ENCODE peak calls at places on chromosome 14, in eight cellular contexts. R, V, H, G, L, Q, Z and M are unnamed samples.

GRCh38 chr14:24237463-24237955 is 4.8 kb downstream of the GMPR2 start:
- DNase-seq in R (no peak), V (no peak), H (no peak), G (no peak), L (no peak), Q (no peak), Z (no peak), M (no peak)

GRCh38 chr14:71620401-71620800 is 311.8 kb upstream of the RGS6 start:
- DNase-seq in R (no peak), V (no peak), H (no peak), G (no peak), L (no peak), Q (no peak), Z (no peak), M (no peak)

GRCh38 chr14:26554069-26554772 is 43.6 kb downstream of the NOVA1 start:
- DNase-seq in R (no peak), V (no peak), H (no peak), G (no peak), L (no peak), Q (no peak), Z (no peak), M (no peak)

GRCh38 chr14:39023939-39024871 is 78.8 kb downstream of the SEC23A start:
- DNase-seq in R (no peak), V (no peak), H (no peak), G (no peak), L (no peak), Q (no peak), Z (peak; percentile 17), M (peak; percentile 100)

GRCh38 chr14:54599932-54600331 is 33.0 kb downstream of the SAMD4A start:
- DNase-seq in R (no peak), V (no peak), H (no peak), G (no peak), L (no peak), Q (no peak), Z (no peak), M (no peak)

GRCh38 chr14:71437870-71438269 is 494.4 kb upstream of the RGS6 start:
- DNase-seq in R (no peak), V (no peak), H (peak; percentile 7), G (no peak), L (no peak), Q (no peak), Z (no peak), M (no peak)

GRCh38 chr14:36129181-36129580 is 47.3 kb downstream of the PTCSC3 start:
- DNase-seq in R (no peak), V (no peak), H (no peak), G (peak; percentile 41), L (no peak), Q (no peak), Z (no peak), M (no peak)

GRCh38 chr14:103627073-103628025 is 1.7 kb upstream of the KLC1 start:
- DNase-seq in R (no peak), V (no peak), H (no peak), G (no peak), L (no peak), Q (no peak), Z (peak; percentile 9), M (no peak)

GRCh38 chr14:69988979-69989378 is 109.8 kb downstream of the SMOC1 start:
- DNase-seq in R (no peak), V (no peak), H (no peak), G (no peak), L (no peak), Q (no peak), Z (no peak), M (no peak)

DNA sequence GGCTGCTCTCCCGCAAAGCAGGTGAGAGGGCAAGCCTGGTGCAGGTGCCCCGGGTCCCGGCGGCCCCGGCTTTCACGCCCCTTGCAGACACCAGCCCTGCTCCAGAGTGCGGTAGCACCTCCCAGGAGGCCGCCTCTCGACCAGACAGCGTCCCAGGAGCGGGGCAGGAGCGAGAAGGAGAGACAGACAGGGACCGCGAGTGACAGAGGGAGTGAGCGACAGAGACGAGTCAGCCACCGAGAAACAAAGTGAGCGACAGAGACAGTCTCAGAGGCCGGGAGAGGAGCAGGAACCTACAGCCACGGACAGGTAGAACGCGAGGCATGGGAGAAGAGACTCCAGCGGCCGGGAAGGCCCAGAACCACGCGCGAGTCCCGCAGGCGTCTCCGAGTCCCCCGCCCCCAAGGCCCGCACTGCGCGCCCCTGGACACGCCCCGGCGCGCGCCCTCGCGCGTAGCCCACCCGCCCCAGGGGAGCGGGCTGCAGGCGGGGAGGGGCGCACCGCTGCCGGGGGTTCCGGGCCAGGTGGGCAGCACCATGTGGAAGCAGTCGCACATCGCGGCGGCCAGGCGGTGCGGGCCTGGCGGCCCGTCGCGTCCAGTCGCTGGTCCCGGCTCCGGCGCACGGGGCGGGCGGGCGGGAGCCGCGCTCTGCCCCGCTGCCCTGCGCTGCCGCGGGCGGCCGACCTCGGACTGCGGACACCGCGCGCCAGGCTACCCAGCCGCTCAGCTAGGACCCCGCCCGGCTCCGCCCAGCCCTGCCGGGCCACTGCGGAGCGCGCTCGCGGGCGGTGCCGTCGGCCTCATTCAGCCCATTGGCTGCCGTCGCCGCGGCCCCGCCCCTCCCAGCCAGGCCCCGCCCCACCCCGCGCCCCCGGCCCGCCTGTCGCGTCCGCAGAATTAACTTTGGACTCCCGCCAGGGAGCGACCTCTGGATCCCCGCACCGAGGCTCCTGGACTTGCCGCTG is at the start of gene AHNAK2:
- DNase-seq in R (no peak), V (peak; percentile 87), H (peak; percentile 42), G (peak; percentile 98), L (peak; percentile 84), Q (no peak), Z (peak; percentile 79), M (peak; percentile 69)
- H3K4me3 ChIP-seq in R (no peak within 1 kb of the TSS), V (peak within 1 kb of the TSS; percentile 51), H (peak within 1 kb of the TSS; percentile 1), G (peak within 1 kb of the TSS; percentile 51), L (peak within 1 kb of the TSS; percentile 36), Q (peak within 1 kb of the TSS; percentile 79), Z (peak within 1 kb of the TSS; percentile 55), M (peak within 1 kb of the TSS; percentile 60)

DNA sequence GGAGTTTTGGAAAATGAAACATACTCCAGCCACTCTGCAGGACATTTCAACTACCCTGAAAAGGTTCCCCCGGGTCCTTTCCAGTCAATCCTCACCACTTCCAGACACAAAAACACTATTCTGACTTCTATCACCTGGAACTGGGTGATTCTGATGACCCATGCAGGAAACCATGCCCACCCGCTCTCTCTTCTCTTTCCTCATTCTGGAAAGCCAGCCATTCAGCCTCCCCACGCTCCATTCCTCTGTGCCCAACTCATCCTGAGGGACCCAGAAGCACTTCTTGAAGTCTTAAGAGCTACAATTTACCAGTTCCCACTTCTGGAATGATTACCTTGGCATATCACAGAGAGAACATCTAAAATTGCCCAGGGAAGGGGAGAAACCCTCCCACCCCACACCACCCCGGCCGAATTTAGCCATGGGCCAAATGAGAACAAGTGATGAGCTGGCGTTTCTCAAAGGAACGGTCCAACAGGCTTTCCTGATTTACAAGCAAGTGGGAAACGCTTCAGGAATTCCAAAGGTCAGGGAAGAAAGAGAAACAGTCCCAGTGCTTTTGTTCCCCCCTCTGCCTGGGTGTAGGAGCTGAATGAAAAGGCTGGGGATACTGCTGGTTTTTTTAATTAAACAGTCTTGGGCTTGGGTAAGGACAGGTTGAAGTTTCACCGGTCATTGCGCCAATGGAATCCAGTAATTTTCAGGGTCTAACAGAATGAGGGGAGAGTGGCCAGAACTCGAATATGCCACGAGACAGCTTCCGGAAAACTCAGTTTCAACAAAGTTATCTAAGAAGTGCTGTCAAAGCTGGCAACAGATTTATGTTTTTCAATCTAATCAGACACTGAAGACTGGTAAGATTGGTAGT is 2.9 kb downstream of the CCDC88C start:
- DNase-seq in R (no peak), V (no peak), H (no peak), G (peak; percentile 59), L (no peak), Q (no peak), Z (no peak), M (no peak)
- H3K4me3 ChIP-seq in R (peak overlapping the region; percentile 87), V (no peak overlapping the region), H (peak overlapping the region; percentile 47), G (no peak overlapping the region), L (no peak overlapping the region), Q (no peak overlapping the region), Z (peak overlapping the region; percentile 82), M (no peak overlapping the region)

GRCh38 chr14:105165134-105165704 is 3.4 kb downstream of the JAG2 start:
- DNase-seq in R (no peak), V (no peak), H (no peak), G (no peak), L (no peak), Q (no peak), Z (peak; percentile 32), M (no peak)

GRCh38 chr14:105165761-105166485 is 2.7 kb downstream of the JAG2 start:
- DNase-seq in R (no peak), V (no peak), H (no peak), G (no peak), L (no peak), Q (no peak), Z (no peak), M (no peak)

GRCh38 chr14:105168093-105168420 is 519 bp downstream of the JAG2 start:
- DNase-seq in R (no peak), V (no peak), H (no peak), G (peak; percentile 89), L (no peak), Q (no peak), Z (no peak), M (no peak)

GRCh38 chr14:105167303-105168092 is 1.1 kb downstream of the JAG2 start:
- DNase-seq in R (peak; percentile 16), V (no peak), H (no peak), G (peak; percentile 93), L (no peak), Q (no peak), Z (peak; percentile 26), M (no peak)

DNA sequence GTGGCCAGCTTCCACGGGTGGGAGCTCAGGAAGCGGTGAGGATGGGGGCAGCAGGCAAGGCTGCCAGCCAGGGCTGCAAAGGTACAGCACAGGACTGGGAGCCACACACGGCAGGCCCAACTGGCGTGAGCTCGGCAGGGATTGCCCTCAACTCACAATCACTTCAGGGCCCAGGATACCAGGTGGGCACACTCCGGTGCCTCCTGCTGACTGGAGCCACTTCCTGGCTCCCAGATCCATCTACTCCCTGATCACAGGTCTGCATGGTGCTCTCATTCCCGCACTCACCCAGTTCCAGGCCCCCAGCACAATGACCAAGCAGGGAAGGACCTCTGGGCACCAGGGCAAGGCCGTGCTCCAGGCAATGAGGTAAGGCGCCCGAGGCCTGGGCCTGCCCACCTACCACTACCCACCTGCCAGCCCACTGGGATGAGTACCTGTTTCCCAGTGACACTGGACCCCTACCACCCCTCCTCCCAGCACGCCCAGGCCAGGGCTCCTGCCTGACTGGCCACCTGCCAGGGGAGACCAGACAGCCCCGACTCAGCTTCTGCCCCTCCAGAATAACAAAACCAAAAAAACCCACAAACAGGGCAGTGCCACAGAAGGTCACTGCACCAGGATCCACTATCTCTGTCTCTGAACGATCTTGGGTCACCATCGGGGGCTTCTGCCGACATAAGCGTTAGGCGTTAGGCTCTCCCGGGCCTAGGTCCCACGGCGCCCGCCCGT is 1.8 kb downstream of the JAG2 start:
- DNase-seq in R (no peak), V (no peak), H (no peak), G (no peak), L (no peak), Q (no peak), Z (no peak), M (no peak)
- H3K4me3 ChIP-seq in R (no peak overlapping the region), V (no peak overlapping the region), H (no peak overlapping the region), G (no peak overlapping the region), L (peak overlapping the region; percentile 39), Q (peak overlapping the region; percentile 77), Z (no peak overlapping the region), M (no peak overlapping the region)

GRCh38 chr14:64878775-64879634 is 702 bp downstream of the SPTB start:
- DNase-seq in R (no peak), V (no peak), H (no peak), G (peak; percentile 59), L (peak; percentile 42), Q (no peak), Z (peak; percentile 12), M (no peak)
- H3K4me3 ChIP-seq in R (no peak overlapping the region), V (peak overlapping the region; percentile 72), H (no peak overlapping the region), G (peak overlapping the region; percentile 53), L (peak overlapping the region; percentile 61), Q (peak overlapping the region; percentile 82), Z (peak overlapping the region; percentile 73), M (peak overlapping the region; percentile 68)